ENCODE peak calls at places on chromosomes 11 and 22, in six cellular contexts. M, C, S, F, B and X are unnamed samples.

GRCh38 chr11:62922189-62922589 is 1.0 kb upstream of the CHRM1 start:
- DNase-seq in M (no peak), F (no peak), B (no peak), C (no peak), S (no peak), X (no peak)

GRCh38 chr11:70067591-70068341 is 10.4 kb upstream of the ANO1 start:
- DNase-seq in B (peak), F (no peak), M (no peak), S (no peak), C (no peak), X (peak)

GRCh38 chr11:31499576-31500178 is 9.7 kb downstream of the IMMP1L start:
- DNase-seq in C (no peak), B (no peak), M (no peak), S (no peak), F (no peak), X (no peak)

GRCh38 chr11:73645972-73646631 is at the start of gene PLEKHB1:
- DNase-seq in S (no peak), F (no peak), B (no peak), M (no peak), C (no peak), X (no peak)

GRCh38 chr11:120973501-120973900 is 50.4 kb upstream of the TBCEL start:
- DNase-seq in F (no peak), C (no peak), S (no peak), B (no peak), M (no peak), X (no peak)

GRCh38 chr22:17481424-17481823 is 81.9 kb upstream of the SLC25A18 start:
- DNase-seq in S (no peak), C (no peak), B (no peak), M (no peak), F (no peak), X (no peak)

GRCh38 chr11:117900720-117901440 is 24.4 kb upstream of the FXYD6 start:
- DNase-seq in C (no peak), B (peak), F (no peak), M (no peak), S (no peak), X (no peak)

GRCh38 chr11:17405232-17406005 is 17.0 kb upstream of the KCNJ11 start:
- DNase-seq in B (peak), C (peak), F (no peak), M (peak), S (peak), X (peak)

GRCh38 chr11:8832571-8833260 is 78.3 kb upstream of the AKIP1 start:
- DNase-seq in B (no peak), S (no peak), M (no peak), C (no peak), F (no peak), X (no peak)

GRCh38 chr11:64074239-64074638 is 38.5 kb downstream of the FLRT1 start:
- DNase-seq in M (no peak), B (no peak), S (no peak), F (peak), C (no peak), X (no peak)

GRCh38 chr11:124829986-124830385 is 29.8 kb upstream of the MSANTD2 start:
- DNase-seq in B (no peak), F (no peak), M (no peak), S (no peak), C (no peak), X (no peak)

GRCh38 chr11:129636926-129637325 is 178.7 kb upstream of the TMEM45B start:
- DNase-seq in M (no peak), S (no peak), B (peak), F (no peak), C (no peak), X (no peak)

GRCh38 chr11:130211781-130212401 is 52.3 kb downstream of the ST14 start:
- DNase-seq in F (no peak), M (no peak), B (no peak), C (no peak), S (no peak), X (no peak)

GRCh38 chr11:8689726-8690255 is 7.2 kb downstream of the RPL27A start:
- DNase-seq in S (no peak), F (no peak), M (no peak), B (no peak), C (no peak), X (no peak)

GRCh38 chr11:75151346-75152047 is 590 bp downstream of the SLCO2B1 start:
- DNase-seq in S (no peak), C (no peak), B (no peak), M (peak), F (no peak), X (no peak)

GRCh38 chr22:39463931-39464390 is 7.1 kb downstream of the MGAT3 start:
- DNase-seq in C (no peak), M (no peak), F (no peak), B (no peak), S (no peak), X (no peak)

GRCh38 chr11:11243790-11244469 is 109.1 kb downstream of the CSNK2A3 start:
- DNase-seq in B (peak), M (peak), F (peak), S (no peak), C (no peak), X (no peak)

GRCh38 chr22:24146791-24147353 is 34.4 kb upstream of the SUSD2 start:
- DNase-seq in S (no peak), F (no peak), B (no peak), M (no peak), C (no peak), X (no peak)

GRCh38 chr22:43127166-43127908 is 15.9 kb downstream of the MCAT start:
- DNase-seq in S (no peak), F (no peak), M (no peak), B (no peak), C (no peak), X (peak)

GRCh38 chr11:126732981-126733380 is 267.6 kb downstream of the KIRREL3 start:
- DNase-seq in M (no peak), S (no peak), B (no peak), C (no peak), F (no peak), X (no peak)

GRCh38 chr22:39252461-39253391 is 7.9 kb upstream of the PDGFB start:
- DNase-seq in F (no peak), S (no peak), B (no peak), M (no peak), C (no peak), X (no peak)

GRCh38 chr11:28003615-28004014 is 104.3 kb downstream of the KIF18A start:
- DNase-seq in F (no peak), B (no peak), C (no peak), S (no peak), M (no peak), X (no peak)

GRCh38 chr22:25358421-25359170 is 139.2 kb downstream of the CRYBB2 start:
- DNase-seq in F (no peak), B (no peak), C (no peak), M (no peak), S (no peak), X (no peak)

GRCh38 chr11:62501432-62501891 is 45.1 kb downstream of the AHNAK start:
- DNase-seq in S (peak), F (no peak), B (no peak), M (peak), C (no peak), X (no peak)

GRCh38 chr11:72278911-72279310 is 34.9 kb upstream of the PHOX2A start:
- DNase-seq in S (no peak), M (no peak), C (no peak), F (no peak), B (no peak), X (peak)

GRCh38 chr11:2837096-2837601 is 48.4 kb downstream of the CDKN1C start:
- DNase-seq in C (peak), S (no peak), F (no peak), M (no peak), B (no peak), X (peak)

GRCh38 chr11:18844753-18845367 is 53.3 kb upstream of the PTPN5 start:
- DNase-seq in C (peak), B (peak), F (no peak), S (no peak), M (no peak), X (peak)

GRCh38 chr11:33258631-33259184 is 1.5 kb downstream of the HIPK3 start:
- DNase-seq in F (no peak), S (no peak), M (peak), C (peak), B (peak), X (no peak)

GRCh38 chr11:122045181-122045586 is 70.8 kb downstream of the BLID start:
- DNase-seq in S (no peak), F (no peak), B (no peak), M (no peak), C (peak), X (no peak)

GRCh38 chr11:130635937-130636336 is 187.5 kb downstream of the ADAMTS15 start:
- DNase-seq in B (no peak), F (no peak), C (peak), S (no peak), M (no peak), X (no peak)

GRCh38 chr11:19972637-19973036 is 187.6 kb downstream of the DBX1 start:
- DNase-seq in B (no peak), F (no peak), C (no peak), S (no peak), M (no peak), X (no peak)

GRCh38 chr11:95485115-95485900 is 254.3 kb upstream of the SESN3 start:
- DNase-seq in M (no peak), S (no peak), B (no peak), F (no peak), C (no peak), X (no peak)

GRCh38 chr11:117970400-117971024 is 15.7 kb upstream of the IL10RA start:
- DNase-seq in S (no peak), B (no peak), C (no peak), M (no peak), F (no peak), X (no peak)

GRCh38 chr22:22565991-22566390 is 6.9 kb upstream of the PRAME start:
- DNase-seq in B (no peak), C (peak), M (no peak), F (no peak), S (no peak), X (no peak)

GRCh38 chr11:75191330-75191717 is 40.4 kb downstream of the SLCO2B1 start:
- DNase-seq in B (no peak), C (no peak), F (no peak), M (no peak), S (no peak), X (no peak)